ENCODE peak calls at places on chromosomes 16 and 17, in ten cellular contexts. F, E, O, W, A, I, J, T, H and R are unnamed samples.

GRCh38 chr16:88856122-88856827 is 472 bp downstream of the GALNS start:
- DNase-seq in F (no peak), E (no peak), O (peak), W (no peak), A (no peak), I (peak), J (peak), T (no peak), H (peak), R (peak)

GRCh38 chr17:82674656-82675475 is 23.6 kb downstream of the RAB40B start:
- DNase-seq in F (no peak), E (no peak), O (no peak), W (no peak), A (no peak), I (no peak), J (no peak), T (no peak), H (no peak), R (peak)

GRCh38 chr16:84786605-84787302 is 33.0 kb upstream of the CRISPLD2 start:
- DNase-seq in F (no peak), E (no peak), O (peak), W (no peak), A (no peak), I (no peak), J (no peak), T (no peak), H (no peak), R (no peak)

GRCh38 chr16:86443508-86444130 is 66.7 kb upstream of the FOXF1 start:
- DNase-seq in F (no peak), E (no peak), O (no peak), W (no peak), A (no peak), I (no peak), J (no peak), T (no peak), H (no peak), R (no peak)

GRCh38 chr17:39104046-39104445 is 47.4 kb downstream of the PLXDC1 start:
- DNase-seq in F (no peak), E (no peak), O (no peak), W (peak), A (no peak), I (no peak), J (no peak), T (no peak), H (no peak), R (no peak)

GRCh38 chr17:48625502-48626201 is 506 bp downstream of the HOXB9 start:
- DNase-seq in F (no peak), E (no peak), O (peak), W (no peak), A (peak), I (peak), J (peak), T (peak), H (no peak), R (peak)

GRCh38 chr17:9465216-9465921 is 110.3 kb downstream of the STX8 start:
- DNase-seq in F (no peak), E (no peak), O (no peak), W (peak), A (no peak), I (no peak), J (no peak), T (peak), H (no peak), R (peak)

GRCh38 chr16:58614212-58614611 is 15.4 kb downstream of the CNOT1 start:
- DNase-seq in F (no peak), E (no peak), O (no peak), W (no peak), A (peak), I (no peak), J (no peak), T (peak), H (no peak), R (no peak)

GRCh38 chr17:81662002-81662401 is 4.4 kb downstream of the OXLD1 start:
- DNase-seq in F (no peak), E (no peak), O (no peak), W (no peak), A (no peak), I (no peak), J (no peak), T (no peak), H (no peak), R (no peak)

GRCh38 chr16:66523861-66524354 is 26.0 kb downstream of the TK2 start:
- DNase-seq in F (no peak), E (no peak), O (no peak), W (no peak), A (no peak), I (peak), J (no peak), T (no peak), H (peak), R (peak)

GRCh38 chr17:703081-703875 is 11.4 kb downstream of the VPS53 start:
- DNase-seq in F (no peak), E (no peak), O (no peak), W (no peak), A (no peak), I (no peak), J (no peak), T (no peak), H (no peak), R (no peak)

GRCh38 chr16:88015806-88016140 is 64.5 kb downstream of the BANP start:
- DNase-seq in F (no peak), E (no peak), O (no peak), W (no peak), A (no peak), I (no peak), J (no peak), T (no peak), H (no peak), R (no peak)

GRCh38 chr16:66389256-66390175 is 23.0 kb downstream of the CDH5 start:
- DNase-seq in F (no peak), E (no peak), O (no peak), W (no peak), A (no peak), I (no peak), J (no peak), T (no peak), H (no peak), R (no peak)

GRCh38 chr16:68711421-68712139 is 25.5 kb upstream of the CDH1 start:
- DNase-seq in F (no peak), E (no peak), O (no peak), W (no peak), A (no peak), I (no peak), J (no peak), T (no peak), H (no peak), R (no peak)

GRCh38 chr16:2749936-2750335 is 2.5 kb upstream of the SRRM2 start:
- DNase-seq in F (no peak), E (no peak), O (no peak), W (no peak), A (no peak), I (no peak), J (no peak), T (no peak), H (no peak), R (no peak)

GRCh38 chr16:83969771-83970429 is 1.9 kb downstream of the NECAB2 start:
- DNase-seq in F (no peak), E (no peak), O (no peak), W (no peak), A (no peak), I (no peak), J (no peak), T (no peak), H (no peak), R (no peak)